ENCODE peak calls at places on chromosomes 11 and 22, in four cellular contexts. One of them, this sample, is unnamed.

GRCh38 chr11:13861411-13861810 is 101.1 kb upstream of the SPON1 start:
- DNase-seq in GM12865: peak
- DNase-seq in CD4-positive, alpha-beta memory T cell: peak
- DNase-seq in neuronal stem cell: no peak
- DNase-seq in this sample: peak

GRCh38 chr11:15707971-15708370 is 593.2 kb downstream of the INSC start:
- DNase-seq in GM12865: no peak
- DNase-seq in neuronal stem cell: no peak
- DNase-seq in CD4-positive, alpha-beta memory T cell: no peak
- DNase-seq in this sample: no peak

GRCh38 chr11:70623906-70624597 is 225.7 kb downstream of the CTTN start:
- DNase-seq in neuronal stem cell: no peak
- DNase-seq in GM12865: no peak
- DNase-seq in CD4-positive, alpha-beta memory T cell: no peak
- DNase-seq in this sample: no peak

GRCh38 chr22:37009490-37009889 is 9.8 kb downstream of the TST start:
- DNase-seq in CD4-positive, alpha-beta memory T cell: no peak
- DNase-seq in neuronal stem cell: no peak
- DNase-seq in GM12865: no peak
- DNase-seq in this sample: no peak

GRCh38 chr11:70871881-70872280 is 380.5 kb downstream of the SHANK2 start:
- DNase-seq in CD4-positive, alpha-beta memory T cell: no peak
- DNase-seq in GM12865: no peak
- DNase-seq in neuronal stem cell: no peak
- DNase-seq in this sample: no peak

GRCh38 chr22:21102659-21103267 is 57.0 kb downstream of the LRRC74B start:
- DNase-seq in GM12865: peak
- DNase-seq in neuronal stem cell: peak
- DNase-seq in CD4-positive, alpha-beta memory T cell: peak
- DNase-seq in this sample: peak

GRCh38 chr11:111205622-111206385 is 39.7 kb upstream of the POU2AF2 start:
- DNase-seq in CD4-positive, alpha-beta memory T cell: no peak
- DNase-seq in neuronal stem cell: no peak
- DNase-seq in GM12865: no peak
- DNase-seq in this sample: no peak

GRCh38 chr11:78266451-78266850 is 77.7 kb downstream of the USP35 start:
- DNase-seq in CD4-positive, alpha-beta memory T cell: no peak
- DNase-seq in GM12865: no peak
- DNase-seq in neuronal stem cell: no peak
- DNase-seq in this sample: no peak

GRCh38 chr11:72239849-72240460 is 4.0 kb downstream of the PHOX2A start:
- DNase-seq in GM12865: no peak
- DNase-seq in CD4-positive, alpha-beta memory T cell: no peak
- DNase-seq in neuronal stem cell: no peak
- DNase-seq in this sample: no peak

GRCh38 chr11:19890308-19890707 is 177.7 kb downstream of the NAV2 start:
- DNase-seq in GM12865: no peak
- DNase-seq in neuronal stem cell: no peak
- DNase-seq in CD4-positive, alpha-beta memory T cell: no peak
- DNase-seq in this sample: no peak

GRCh38 chr11:75565221-75565814 is 3.3 kb downstream of the SERPINH1 start:
- DNase-seq in neuronal stem cell: no peak
- DNase-seq in GM12865: no peak
- DNase-seq in CD4-positive, alpha-beta memory T cell: no peak
- DNase-seq in this sample: no peak

GRCh38 chr11:121572581-121573059 is 119.9 kb upstream of the SORL1-AS1 start:
- DNase-seq in CD4-positive, alpha-beta memory T cell: no peak
- DNase-seq in neuronal stem cell: no peak
- DNase-seq in GM12865: no peak
- DNase-seq in this sample: no peak

GRCh38 chr11:32830796-32831195 is 1.1 kb downstream of the PRRG4 start:
- DNase-seq in GM12865: no peak
- DNase-seq in CD4-positive, alpha-beta memory T cell: no peak
- DNase-seq in neuronal stem cell: no peak
- DNase-seq in this sample: no peak

GRCh38 chr11:90208857-90209256 is 14.0 kb downstream of the CHORDC1 start:
- DNase-seq in CD4-positive, alpha-beta memory T cell: no peak
- DNase-seq in GM12865: no peak
- DNase-seq in neuronal stem cell: no peak
- DNase-seq in this sample: no peak

GRCh38 chr11:100584201-100584600 is 102.9 kb upstream of the ARHGAP42 start:
- DNase-seq in CD4-positive, alpha-beta memory T cell: no peak
- DNase-seq in GM12865: no peak
- DNase-seq in neuronal stem cell: no peak
- DNase-seq in this sample: no peak

GRCh38 chr11:12433571-12434061 is 56.2 kb downstream of the PARVA start:
- DNase-seq in neuronal stem cell: no peak
- DNase-seq in CD4-positive, alpha-beta memory T cell: no peak
- DNase-seq in GM12865: no peak
- DNase-seq in this sample: no peak

DNA sequence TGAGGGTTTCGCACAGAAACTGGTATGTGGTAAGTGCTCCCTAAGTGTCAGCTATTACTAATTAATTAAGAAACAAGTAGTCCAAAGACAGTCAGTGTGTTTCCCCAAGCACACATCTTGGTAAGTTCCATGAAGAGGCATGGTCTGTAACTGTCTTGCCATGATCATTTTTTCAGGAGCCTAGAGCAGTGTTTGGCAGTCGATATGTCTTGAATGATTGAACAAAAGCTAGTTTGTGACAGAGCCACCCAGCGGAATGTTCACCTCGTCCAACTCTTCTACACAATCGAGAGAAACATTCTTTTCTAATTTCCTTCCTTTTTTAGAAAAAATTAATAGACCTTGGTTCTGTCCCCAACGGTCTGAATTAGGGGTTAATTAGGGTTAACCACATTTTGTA is 57.5 kb upstream of the FTH1 start:
- DNase-seq in GM12865: no peak
- DNase-seq in CD4-positive, alpha-beta memory T cell: no peak
- DNase-seq in neuronal stem cell: no peak
- DNase-seq in this sample: no peak
- H3K4me3 ChIP-seq in GM12865: no peak
- H3K4me3 ChIP-seq in CD4-positive, alpha-beta memory T cell: no peak
- H3K4me3 ChIP-seq in neuronal stem cell: no peak
- H3K4me3 ChIP-seq in this sample: no peak

DNA sequence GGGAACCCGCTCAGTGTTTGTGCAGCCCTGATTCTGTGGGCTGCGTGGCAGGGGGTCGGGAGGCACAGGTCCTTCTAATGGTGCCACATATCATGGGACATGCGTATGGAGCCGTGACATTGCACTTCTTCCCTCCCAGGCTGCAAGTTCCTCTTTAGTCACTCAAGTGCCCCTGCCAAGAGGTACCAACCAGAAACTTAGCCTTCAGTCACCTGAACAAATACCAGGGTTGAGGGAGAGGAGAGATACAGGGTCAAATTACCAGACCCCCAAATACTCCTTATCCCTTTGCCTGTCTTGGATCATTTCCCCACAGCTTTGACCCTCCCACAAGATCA is 209.1 kb downstream of the BUD13 start:
- DNase-seq in CD4-positive, alpha-beta memory T cell: no peak
- DNase-seq in GM12865: no peak
- DNase-seq in neuronal stem cell: no peak
- DNase-seq in this sample: no peak
- H3K4me3 ChIP-seq in CD4-positive, alpha-beta memory T cell: no peak
- H3K4me3 ChIP-seq in GM12865: no peak
- H3K4me3 ChIP-seq in neuronal stem cell: no peak
- H3K4me3 ChIP-seq in this sample: no peak

DNA sequence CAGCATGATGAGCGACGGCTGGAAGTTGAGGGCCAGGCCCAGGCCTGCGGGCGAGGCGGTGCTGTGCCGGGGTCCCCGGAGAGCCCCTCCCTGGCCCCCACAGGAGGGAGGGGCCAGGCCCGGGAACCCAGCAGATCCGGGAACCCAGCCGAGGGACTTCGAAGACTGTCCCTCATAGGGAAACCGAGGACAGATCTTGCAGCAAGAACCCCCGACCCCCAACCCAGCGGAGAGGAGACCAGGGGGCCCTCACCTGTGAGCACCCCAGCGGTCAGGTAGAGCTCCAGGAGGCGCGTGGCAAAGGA is 2.4 kb downstream of the SLC16A8 start:
- DNase-seq in neuronal stem cell: no peak
- DNase-seq in CD4-positive, alpha-beta memory T cell: no peak
- DNase-seq in GM12865: no peak
- DNase-seq in this sample: no peak
- H3K4me3 ChIP-seq in neuronal stem cell: peak
- H3K4me3 ChIP-seq in CD4-positive, alpha-beta memory T cell: no peak
- H3K4me3 ChIP-seq in GM12865: no peak
- H3K4me3 ChIP-seq in this sample: no peak

GRCh38 chr11:43737194-43737575 is 56.6 kb downstream of the HSD17B12 start:
- DNase-seq in neuronal stem cell: no peak
- DNase-seq in CD4-positive, alpha-beta memory T cell: no peak
- DNase-seq in GM12865: no peak
- DNase-seq in this sample: no peak

GRCh38 chr11:43735931-43736330 is 55.4 kb downstream of the HSD17B12 start:
- DNase-seq in CD4-positive, alpha-beta memory T cell: no peak
- DNase-seq in neuronal stem cell: no peak
- DNase-seq in GM12865: no peak
- DNase-seq in this sample: no peak

GRCh38 chr11:43738600-43739409 is 58.3 kb downstream of the HSD17B12 start:
- DNase-seq in neuronal stem cell: no peak
- DNase-seq in CD4-positive, alpha-beta memory T cell: no peak
- DNase-seq in GM12865: no peak
- DNase-seq in this sample: no peak

GRCh38 chr11:43735115-43735514 is 54.6 kb downstream of the HSD17B12 start:
- DNase-seq in CD4-positive, alpha-beta memory T cell: no peak
- DNase-seq in GM12865: no peak
- DNase-seq in neuronal stem cell: no peak
- DNase-seq in this sample: no peak

DNA sequence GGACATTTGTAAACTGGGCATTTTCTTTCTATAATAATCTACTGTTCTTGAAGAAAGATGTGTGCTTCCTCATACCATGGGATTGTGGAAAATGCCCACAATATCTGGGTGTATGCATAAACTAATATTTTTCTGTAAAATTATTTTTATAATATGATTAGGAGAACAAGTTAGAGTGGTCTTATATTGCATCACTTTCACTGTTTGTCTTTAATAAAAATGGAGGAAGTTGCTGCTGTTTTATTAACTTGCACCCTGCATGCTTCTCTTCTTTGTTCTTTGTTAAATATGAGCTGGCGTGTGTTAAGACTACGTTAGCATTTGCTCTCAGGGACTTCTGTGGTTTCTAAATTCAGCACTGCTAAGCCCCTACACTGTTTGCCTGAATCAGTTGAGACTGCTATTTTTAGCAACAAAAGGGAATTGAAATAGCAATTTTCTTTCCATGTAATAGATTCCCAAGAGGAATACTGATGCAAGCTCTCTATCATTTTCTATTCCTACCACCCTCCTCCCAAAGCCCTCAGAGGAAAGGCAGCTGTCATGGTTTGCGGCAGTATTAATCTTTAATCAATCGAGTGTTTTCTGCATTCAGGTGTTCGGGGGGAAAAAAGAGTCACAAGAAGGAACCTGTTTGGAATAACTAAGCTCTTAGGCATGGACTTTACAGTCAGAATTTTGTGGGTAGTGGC is 56.1 kb downstream of the HSD17B12 start:
- DNase-seq in CD4-positive, alpha-beta memory T cell: no peak
- DNase-seq in GM12865: no peak
- DNase-seq in neuronal stem cell: no peak
- DNase-seq in this sample: peak
- H3K4me3 ChIP-seq in CD4-positive, alpha-beta memory T cell: no peak
- H3K4me3 ChIP-seq in GM12865: no peak
- H3K4me3 ChIP-seq in neuronal stem cell: no peak
- H3K4me3 ChIP-seq in this sample: no peak

GRCh38 chr11:2397005-2397404 is 3.5 kb upstream of the TSSC4 start:
- DNase-seq in CD4-positive, alpha-beta memory T cell: no peak
- DNase-seq in GM12865: no peak
- DNase-seq in neuronal stem cell: no peak
- DNase-seq in this sample: no peak

GRCh38 chr11:2400761-2401435 is 348 bp downstream of the TSSC4 start:
- DNase-seq in CD4-positive, alpha-beta memory T cell: no peak
- DNase-seq in GM12865: no peak
- DNase-seq in neuronal stem cell: no peak
- DNase-seq in this sample: no peak

GRCh38 chr11:2399488-2400068 is 972 bp upstream of the TSSC4 start:
- DNase-seq in GM12865: no peak
- DNase-seq in CD4-positive, alpha-beta memory T cell: no peak
- DNase-seq in neuronal stem cell: no peak
- DNase-seq in this sample: no peak

GRCh38 chr11:2400069-2400760 is at the start of gene TSSC4:
- DNase-seq in neuronal stem cell: peak
- DNase-seq in GM12865: peak
- DNase-seq in CD4-positive, alpha-beta memory T cell: peak
- DNase-seq in this sample: peak

DNA sequence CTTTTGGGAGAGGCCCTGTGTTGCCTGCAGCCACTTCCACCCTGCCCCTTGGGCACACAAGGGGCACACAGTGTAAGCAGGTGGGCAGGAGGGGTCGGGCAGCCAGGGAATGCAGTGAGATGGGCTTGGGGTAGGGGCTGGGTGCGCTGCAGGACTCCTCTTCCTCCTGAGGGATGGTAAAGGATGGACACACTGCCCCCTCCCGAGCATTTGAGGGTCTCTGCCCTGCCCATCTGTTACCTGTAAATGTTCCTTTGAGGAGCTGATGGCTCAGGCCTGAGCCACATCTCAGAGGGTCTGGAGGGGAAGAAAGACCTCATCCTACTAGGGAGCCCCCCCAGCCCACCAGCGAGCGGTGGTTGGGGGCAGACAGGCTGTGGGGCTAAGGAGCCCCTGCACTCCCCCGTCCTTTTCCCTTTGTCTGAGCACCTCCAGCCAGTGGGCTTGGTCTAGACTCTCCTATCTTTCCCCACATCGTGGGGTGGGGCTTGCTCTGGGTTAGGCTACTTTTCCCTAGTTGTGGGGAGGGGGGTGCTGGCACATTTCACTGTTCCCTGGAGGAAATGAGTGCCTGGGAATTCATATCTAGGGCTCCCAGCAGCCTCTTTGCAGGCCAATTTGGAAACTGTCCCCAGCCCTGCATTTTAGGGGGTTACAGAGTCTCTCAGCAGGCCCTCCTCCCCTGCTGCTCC is 1.7 kb upstream of the TSSC4 start:
- DNase-seq in neuronal stem cell: no peak
- DNase-seq in GM12865: no peak
- DNase-seq in CD4-positive, alpha-beta memory T cell: no peak
- DNase-seq in this sample: no peak
- H3K4me3 ChIP-seq in neuronal stem cell: no peak
- H3K4me3 ChIP-seq in GM12865: peak
- H3K4me3 ChIP-seq in CD4-positive, alpha-beta memory T cell: no peak
- H3K4me3 ChIP-seq in this sample: peak